ENCODE peak calls at places on chromosomes 1 and 21, in seven cellular contexts. R is KG1; Z is fibroblast of the aortic adventitia; Y is activated T-cell treated with anti-CD3 and anti-CD28 coated beads, Interleukin-2, amount 50 U/mL, for 1 hour; E is MCF 10A; U is brain microvascular endothelial cell; I is GM23338. L is an unnamed sample.

GRCh38 chr1:63732666-63733065 is 41.2 kb upstream of the ROR1 start:
- DNase-seq in R (no peak), Z (peak), Y (no peak), E (peak), U (no peak), I (no peak), L (no peak)

GRCh38 chr1:66298427-66298826 is 235.5 kb upstream of the SGIP1 start:
- DNase-seq in R (no peak), Z (no peak), Y (no peak), E (peak), U (no peak), I (no peak), L (no peak)

GRCh38 chr1:229619614-229620013 is 6.3 kb downstream of the TAF5L start:
- DNase-seq in R (no peak), Z (no peak), Y (no peak), E (no peak), U (no peak), I (peak), L (peak)

GRCh38 chr1:47424336-47424982 is 8.4 kb downstream of the FOXE3 start:
- DNase-seq in R (no peak), Z (peak), Y (no peak), E (peak), U (peak), I (peak), L (peak)

GRCh38 chr1:212652609-212653008 is 44.0 kb downstream of the ATF3 start:
- DNase-seq in R (no peak), Z (no peak), Y (no peak), E (no peak), U (no peak), I (no peak), L (no peak)

GRCh38 chr1:28078680-28079626 is 9.5 kb downstream of the EYA3 start:
- DNase-seq in R (no peak), Z (peak), Y (no peak), E (no peak), U (peak), I (no peak), L (no peak)

GRCh38 chr1:28071813-28072212 is 16.6 kb downstream of the EYA3 start:
- DNase-seq in R (no peak), Z (no peak), Y (no peak), E (no peak), U (no peak), I (no peak), L (no peak)

GRCh38 chr1:13792429-13792828 is 92.4 kb downstream of the PRDM2 start:
- DNase-seq in R (no peak), Z (peak), Y (no peak), E (no peak), U (peak), I (no peak), L (no peak)

GRCh38 chr1:182666736-182667135 is 17.7 kb downstream of the RGS8 start:
- DNase-seq in R (no peak), Z (no peak), Y (no peak), E (no peak), U (no peak), I (peak), L (peak)

GRCh38 chr21:31897311-31897710 is 24.5 kb downstream of the HUNK start:
- DNase-seq in R (no peak), Z (no peak), Y (no peak), E (no peak), U (no peak), I (no peak), L (no peak)

GRCh38 chr21:45351526-45352275 is 53.3 kb upstream of the COL18A1 start:
- DNase-seq in R (no peak), Z (no peak), Y (no peak), E (no peak), U (no peak), I (no peak), L (no peak)

GRCh38 chr1:242827538-242827937 is 303.0 kb upstream of the PLD5 start:
- DNase-seq in R (no peak), Z (no peak), Y (no peak), E (peak), U (no peak), I (no peak), L (no peak)

GRCh38 chr1:53175302-53175913 is 21.2 kb upstream of the CPT2 start:
- DNase-seq in R (no peak), Z (peak), Y (no peak), E (no peak), U (no peak), I (no peak), L (no peak)

GRCh38 chr21:44814498-44815023 is 3.3 kb downstream of the SUMO3 start:
- DNase-seq in R (no peak), Z (peak), Y (no peak), E (no peak), U (no peak), I (no peak), L (no peak)

GRCh38 chr1:145962157-145963102 is 1.9 kb downstream of the ANKRD34A start:
- DNase-seq in R (no peak), Z (no peak), Y (peak), E (peak), U (no peak), I (peak), L (peak)

GRCh38 chr1:35605071-35605881 is 32.2 kb downstream of the TFAP2E start:
- DNase-seq in R (no peak), Z (no peak), Y (no peak), E (no peak), U (no peak), I (no peak), L (no peak)

GRCh38 chr1:200282497-200283122 is 127.2 kb downstream of the ZNF281 start:
- DNase-seq in R (no peak), Z (no peak), Y (no peak), E (no peak), U (no peak), I (no peak), L (no peak)

GRCh38 chr1:7334475-7335035 is 436.5 kb upstream of the VAMP3 start:
- DNase-seq in R (no peak), Z (peak), Y (no peak), E (peak), U (peak), I (peak), L (peak)

GRCh38 chr1:26696645-26697440 is 1.0 kb downstream of the ARID1A start:
- DNase-seq in R (no peak), Z (no peak), Y (peak), E (peak), U (no peak), I (no peak), L (no peak)

GRCh38 chr21:45530423-45531113 is 11.7 kb downstream of the SLC19A1 start:
- DNase-seq in R (no peak), Z (no peak), Y (no peak), E (no peak), U (no peak), I (no peak), L (no peak)

GRCh38 chr1:48030696-48031365 is 33.6 kb upstream of the TRABD2B start:
- DNase-seq in R (no peak), Z (no peak), Y (no peak), E (no peak), U (no peak), I (no peak), L (no peak)

GRCh38 chr1:180918519-180918918 is 5.8 kb downstream of the KIAA1614 start:
- DNase-seq in R (no peak), Z (no peak), Y (no peak), E (no peak), U (no peak), I (no peak), L (no peak)

GRCh38 chr1:153565529-153566374 is at the start of gene S100A2:
- DNase-seq in R (peak), Z (peak), Y (peak), E (peak), U (peak), I (no peak), L (peak)

GRCh38 chr1:188709146-188709545 is 1768.5 kb downstream of the BRINP3 start:
- DNase-seq in R (no peak), Z (peak), Y (no peak), E (no peak), U (no peak), I (no peak), L (no peak)

GRCh38 chr1:196655494-196655893 is 3.7 kb downstream of the CFH start:
- DNase-seq in R (no peak), Z (no peak), Y (no peak), E (no peak), U (no peak), I (no peak), L (no peak)

GRCh38 chr1:187236145-187236544 is 407.4 kb downstream of the PLA2G4A start:
- DNase-seq in R (no peak), Z (no peak), Y (no peak), E (no peak), U (no peak), I (no peak), L (no peak)

L was measured in mesendoderm.